ENCODE peak calls at places on chromosomes 4 and X, in seven cellular contexts. One of them, this sample, is unnamed.

GRCh38 chrX:34197946-34198345 is 65.8 kb upstream of the FAM47A start:
- DNase-seq in CD8-positive, alpha-beta T cell: no peak
- DNase-seq in lower lobe of right lung: no peak
- DNase-seq in sigmoid colon: no peak
- DNase-seq in esophagus squamous epithelium: no peak
- DNase-seq in psoas muscle: no peak
- DNase-seq in fibroblast of lung: no peak
- DNase-seq in this sample: no peak

GRCh38 chrX:23936198-23936597 is 28.4 kb downstream of the CXorf58 start:
- DNase-seq in CD8-positive, alpha-beta T cell: no peak
- DNase-seq in lower lobe of right lung: no peak
- DNase-seq in sigmoid colon: no peak
- DNase-seq in esophagus squamous epithelium: no peak
- DNase-seq in psoas muscle: no peak
- DNase-seq in fibroblast of lung: no peak
- DNase-seq in this sample: no peak

GRCh38 chr4:180285796-180286195 is 1957.4 kb upstream of the TENM3 start:
- DNase-seq in CD8-positive, alpha-beta T cell: no peak
- DNase-seq in lower lobe of right lung: no peak
- DNase-seq in sigmoid colon: no peak
- DNase-seq in esophagus squamous epithelium: no peak
- DNase-seq in psoas muscle: no peak
- DNase-seq in fibroblast of lung: no peak
- DNase-seq in this sample: no peak

GRCh38 chr4:169963998-169964397 is 62.2 kb downstream of the MFAP3L start:
- DNase-seq in CD8-positive, alpha-beta T cell: no peak
- DNase-seq in lower lobe of right lung: no peak
- DNase-seq in sigmoid colon: no peak
- DNase-seq in esophagus squamous epithelium: no peak
- DNase-seq in psoas muscle: no peak
- DNase-seq in fibroblast of lung: peak; percentile 32
- DNase-seq in this sample: peak; percentile 37

GRCh38 chr4:84436812-84437211 is 62.3 kb downstream of the NKX6-1 start:
- DNase-seq in CD8-positive, alpha-beta T cell: no peak
- DNase-seq in lower lobe of right lung: no peak
- DNase-seq in sigmoid colon: no peak
- DNase-seq in esophagus squamous epithelium: no peak
- DNase-seq in psoas muscle: no peak
- DNase-seq in fibroblast of lung: no peak
- DNase-seq in this sample: no peak

GRCh38 chrX:85111347-85111746 is 107.7 kb downstream of the APOOL start:
- DNase-seq in CD8-positive, alpha-beta T cell: no peak
- DNase-seq in lower lobe of right lung: no peak
- DNase-seq in sigmoid colon: no peak
- DNase-seq in esophagus squamous epithelium: no peak
- DNase-seq in psoas muscle: no peak
- DNase-seq in fibroblast of lung: no peak
- DNase-seq in this sample: peak; percentile 65

GRCh38 chr4:111934294-111934693 is 211.0 kb upstream of the FAM241A start:
- DNase-seq in CD8-positive, alpha-beta T cell: no peak
- DNase-seq in lower lobe of right lung: no peak
- DNase-seq in sigmoid colon: no peak
- DNase-seq in esophagus squamous epithelium: no peak
- DNase-seq in psoas muscle: no peak
- DNase-seq in fibroblast of lung: no peak
- DNase-seq in this sample: no peak

GRCh38 chr4:106690487-106690886 is 321.9 kb upstream of the GIMD1 start:
- DNase-seq in CD8-positive, alpha-beta T cell: no peak
- DNase-seq in lower lobe of right lung: no peak
- DNase-seq in sigmoid colon: no peak
- DNase-seq in esophagus squamous epithelium: no peak
- DNase-seq in psoas muscle: no peak
- DNase-seq in fibroblast of lung: peak; percentile 71
- DNase-seq in this sample: peak; percentile 41

GRCh38 chr4:84740071-84740470 is 157.1 kb downstream of the CDS1 start:
- DNase-seq in CD8-positive, alpha-beta T cell: no peak
- DNase-seq in lower lobe of right lung: no peak
- DNase-seq in sigmoid colon: no peak
- DNase-seq in esophagus squamous epithelium: no peak
- DNase-seq in psoas muscle: no peak
- DNase-seq in fibroblast of lung: no peak
- DNase-seq in this sample: no peak

GRCh38 chr4:87848622-87849351 is 16.0 kb downstream of the MEPE start:
- DNase-seq in CD8-positive, alpha-beta T cell: peak; percentile 16
- DNase-seq in lower lobe of right lung: peak; percentile 48
- DNase-seq in sigmoid colon: peak; percentile 73
- DNase-seq in esophagus squamous epithelium: no peak
- DNase-seq in psoas muscle: no peak
- DNase-seq in fibroblast of lung: peak; percentile 59
- DNase-seq in this sample: peak; percentile 79

GRCh38 chr4:158161561-158162354 is 11.1 kb downstream of the GASK1B start:
- DNase-seq in CD8-positive, alpha-beta T cell: no peak
- DNase-seq in lower lobe of right lung: no peak
- DNase-seq in sigmoid colon: peak; percentile 75
- DNase-seq in esophagus squamous epithelium: no peak
- DNase-seq in psoas muscle: no peak
- DNase-seq in fibroblast of lung: peak; percentile 98
- DNase-seq in this sample: peak; percentile 71

GRCh38 chr4:76702440-76703122 is 195.4 kb downstream of the SOWAHB start:
- DNase-seq in CD8-positive, alpha-beta T cell: no peak
- DNase-seq in lower lobe of right lung: no peak
- DNase-seq in sigmoid colon: no peak
- DNase-seq in esophagus squamous epithelium: no peak
- DNase-seq in psoas muscle: no peak
- DNase-seq in fibroblast of lung: no peak
- DNase-seq in this sample: no peak
- H3K4me1 ChIP-seq in CD8-positive, alpha-beta T cell: no peaks in the 10 kb centered on the region
- H3K4me1 ChIP-seq in lower lobe of right lung: peaks cover 29% of the 10 kb centered on the region
- H3K4me1 ChIP-seq in sigmoid colon: peaks cover 60% of the 10 kb centered on the region
- H3K4me1 ChIP-seq in esophagus squamous epithelium: peaks cover 28% of the 10 kb centered on the region
- H3K4me1 ChIP-seq in psoas muscle: no peaks in the 10 kb centered on the region
- H3K4me1 ChIP-seq in fibroblast of lung: peaks cover 17% of the 10 kb centered on the region
- H3K4me1 ChIP-seq in this sample: peaks cover 15% of the 10 kb centered on the region

GRCh38 chr4:6415306-6415705 is 57.1 kb downstream of the PPP2R2C start:
- DNase-seq in CD8-positive, alpha-beta T cell: no peak
- DNase-seq in lower lobe of right lung: no peak
- DNase-seq in sigmoid colon: no peak
- DNase-seq in esophagus squamous epithelium: no peak
- DNase-seq in psoas muscle: no peak
- DNase-seq in fibroblast of lung: no peak
- DNase-seq in this sample: no peak

GRCh38 chr4:6414578-6414977 is 57.8 kb downstream of the PPP2R2C start:
- DNase-seq in CD8-positive, alpha-beta T cell: no peak
- DNase-seq in lower lobe of right lung: no peak
- DNase-seq in sigmoid colon: no peak
- DNase-seq in esophagus squamous epithelium: no peak
- DNase-seq in psoas muscle: no peak
- DNase-seq in fibroblast of lung: no peak
- DNase-seq in this sample: no peak

GRCh38 chr4:6417516-6417915 is 54.9 kb downstream of the PPP2R2C start:
- DNase-seq in CD8-positive, alpha-beta T cell: no peak
- DNase-seq in lower lobe of right lung: no peak
- DNase-seq in sigmoid colon: no peak
- DNase-seq in esophagus squamous epithelium: no peak
- DNase-seq in psoas muscle: no peak
- DNase-seq in fibroblast of lung: no peak
- DNase-seq in this sample: no peak

GRCh38 chr4:6418193-6418755 is 54.1 kb downstream of the PPP2R2C start:
- DNase-seq in CD8-positive, alpha-beta T cell: no peak
- DNase-seq in lower lobe of right lung: no peak
- DNase-seq in sigmoid colon: no peak
- DNase-seq in esophagus squamous epithelium: no peak
- DNase-seq in psoas muscle: no peak
- DNase-seq in fibroblast of lung: no peak
- DNase-seq in this sample: no peak

DNA sequence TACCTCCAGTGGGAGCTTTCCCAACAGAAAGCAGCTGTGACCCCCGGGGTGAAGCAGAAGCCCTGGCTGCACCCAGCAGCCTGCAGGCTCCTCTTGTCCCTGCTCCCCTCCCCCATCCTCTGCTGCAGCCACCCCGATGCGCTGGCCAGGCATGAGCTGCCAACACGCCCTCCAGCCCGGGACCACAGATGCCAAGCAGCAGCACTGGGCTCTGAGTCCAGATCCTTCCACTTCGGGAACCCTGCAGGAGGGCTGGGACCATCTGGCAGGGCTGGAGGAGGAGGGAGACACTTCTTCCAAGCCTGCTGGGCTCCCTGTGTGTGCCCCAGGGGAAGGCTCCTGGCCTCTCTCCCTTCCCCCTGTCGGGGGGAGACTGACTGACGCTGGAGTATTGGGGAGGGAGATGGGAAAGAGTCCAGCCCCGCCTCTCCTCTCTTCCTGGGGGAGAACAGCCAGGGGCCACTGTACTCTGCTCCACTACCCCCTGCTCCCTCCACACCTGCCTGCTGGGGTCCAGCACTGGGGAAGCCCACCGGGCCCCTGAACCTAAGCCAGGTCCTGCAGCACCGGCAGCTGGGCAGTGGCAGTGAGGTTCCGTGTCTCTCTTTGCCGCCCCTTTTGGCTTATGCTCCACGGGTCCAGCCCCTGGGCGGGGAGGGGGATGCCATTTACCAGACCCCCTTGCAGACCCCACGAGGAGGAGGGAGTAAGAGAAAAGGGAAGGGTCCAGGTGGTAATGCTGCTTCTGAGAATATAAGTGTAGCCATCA is 55.7 kb downstream of the PPP2R2C start:
- DNase-seq in CD8-positive, alpha-beta T cell: no peak
- DNase-seq in lower lobe of right lung: no peak
- DNase-seq in sigmoid colon: no peak
- DNase-seq in esophagus squamous epithelium: no peak
- DNase-seq in psoas muscle: no peak
- DNase-seq in fibroblast of lung: no peak
- DNase-seq in this sample: no peak
- H3K27me3 ChIP-seq in CD8-positive, alpha-beta T cell: no peaks in the 10 kb centered on the region
- H3K27me3 ChIP-seq in lower lobe of right lung: peaks cover 16% of the 10 kb centered on the region
- H3K27me3 ChIP-seq in sigmoid colon: peaks cover 23% of the 10 kb centered on the region
- H3K27me3 ChIP-seq in esophagus squamous epithelium: peaks cover 26% of the 10 kb centered on the region
- H3K27me3 ChIP-seq in psoas muscle: no peaks in the 10 kb centered on the region
- H3K27me3 ChIP-seq in fibroblast of lung: no peaks in the 10 kb centered on the region
- H3K27me3 ChIP-seq in this sample: peaks cover 41% of the 10 kb centered on the region

DNA sequence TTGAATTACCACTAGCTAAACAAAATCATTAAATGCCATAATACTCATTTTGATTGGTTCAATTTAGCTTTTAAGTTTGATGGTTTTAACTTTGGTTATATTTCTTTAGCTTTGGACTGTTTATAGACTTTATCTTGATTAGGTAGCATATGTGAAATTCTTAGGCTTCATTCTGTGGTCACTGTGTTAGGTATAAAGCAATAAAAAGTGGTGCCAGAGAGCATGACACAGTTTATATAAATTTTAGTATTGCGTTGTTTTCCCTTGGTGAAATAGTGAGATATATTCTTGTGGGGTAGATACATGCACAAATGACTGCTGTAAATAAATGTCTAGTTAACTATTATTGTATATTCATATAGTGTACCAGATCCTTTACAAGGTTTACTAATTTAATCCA is 474.2 kb upstream of the GRID2 start:
- DNase-seq in CD8-positive, alpha-beta T cell: no peak
- DNase-seq in lower lobe of right lung: no peak
- DNase-seq in sigmoid colon: no peak
- DNase-seq in esophagus squamous epithelium: no peak
- DNase-seq in psoas muscle: no peak
- DNase-seq in fibroblast of lung: peak; percentile 32
- DNase-seq in this sample: peak; percentile 30
- H3K9me3 ChIP-seq in CD8-positive, alpha-beta T cell: no peaks in the 10 kb centered on the region
- H3K9me3 ChIP-seq in lower lobe of right lung: peaks cover 25% of the 10 kb centered on the region
- H3K9me3 ChIP-seq in sigmoid colon: peaks cover 13% of the 10 kb centered on the region
- H3K9me3 ChIP-seq in esophagus squamous epithelium: peaks cover 10% of the 10 kb centered on the region
- H3K9me3 ChIP-seq in psoas muscle: peaks cover 11% of the 10 kb centered on the region
- H3K9me3 ChIP-seq in fibroblast of lung: no peaks in the 10 kb centered on the region
- H3K9me3 ChIP-seq in this sample: peaks cover 52% of the 10 kb centered on the region

GRCh38 chr4:76987685-76988084 is 38.1 kb downstream of the SEPTIN11 start:
- DNase-seq in CD8-positive, alpha-beta T cell: no peak
- DNase-seq in lower lobe of right lung: no peak
- DNase-seq in sigmoid colon: no peak
- DNase-seq in esophagus squamous epithelium: no peak
- DNase-seq in psoas muscle: no peak
- DNase-seq in fibroblast of lung: no peak
- DNase-seq in this sample: no peak
- H3K4me1 ChIP-seq in CD8-positive, alpha-beta T cell: peaks cover 67% of the 10 kb centered on the region
- H3K4me1 ChIP-seq in lower lobe of right lung: peaks cover 78% of the 10 kb centered on the region
- H3K4me1 ChIP-seq in sigmoid colon: peaks cover 21% of the 10 kb centered on the region
- H3K4me1 ChIP-seq in esophagus squamous epithelium: peaks cover 66% of the 10 kb centered on the region
- H3K4me1 ChIP-seq in psoas muscle: peaks cover 42% of the 10 kb centered on the region
- H3K4me1 ChIP-seq in fibroblast of lung: peaks cover 52% of the 10 kb centered on the region
- H3K4me1 ChIP-seq in this sample: peaks cover 81% of the 10 kb centered on the region

GRCh38 chrX:25527596-25527995 is 511.8 kb upstream of the ARX start:
- DNase-seq in CD8-positive, alpha-beta T cell: no peak
- DNase-seq in lower lobe of right lung: no peak
- DNase-seq in sigmoid colon: no peak
- DNase-seq in esophagus squamous epithelium: no peak
- DNase-seq in psoas muscle: no peak
- DNase-seq in fibroblast of lung: no peak
- DNase-seq in this sample: no peak
- H3K27me3 ChIP-seq in CD8-positive, alpha-beta T cell: no peaks in the 10 kb centered on the region
- H3K27me3 ChIP-seq in lower lobe of right lung: no peaks in the 10 kb centered on the region
- H3K27me3 ChIP-seq in sigmoid colon: no peaks in the 10 kb centered on the region
- H3K27me3 ChIP-seq in esophagus squamous epithelium: no peaks in the 10 kb centered on the region
- H3K27me3 ChIP-seq in psoas muscle: no peaks in the 10 kb centered on the region
- H3K27me3 ChIP-seq in fibroblast of lung: no peaks in the 10 kb centered on the region
- H3K27me3 ChIP-seq in this sample: peaks cover 6% of the 10 kb centered on the region

GRCh38 chr4:82380344-82380743 is 6.6 kb upstream of the HNRNPD start:
- DNase-seq in CD8-positive, alpha-beta T cell: no peak
- DNase-seq in lower lobe of right lung: no peak
- DNase-seq in sigmoid colon: no peak
- DNase-seq in esophagus squamous epithelium: no peak
- DNase-seq in psoas muscle: peak; percentile 75
- DNase-seq in fibroblast of lung: no peak
- DNase-seq in this sample: no peak
- H3K9me3 ChIP-seq in CD8-positive, alpha-beta T cell: no peaks in the 10 kb centered on the region
- H3K9me3 ChIP-seq in lower lobe of right lung: no peaks in the 10 kb centered on the region
- H3K9me3 ChIP-seq in sigmoid colon: no peaks in the 10 kb centered on the region
- H3K9me3 ChIP-seq in esophagus squamous epithelium: no peaks in the 10 kb centered on the region
- H3K9me3 ChIP-seq in psoas muscle: no peaks in the 10 kb centered on the region
- H3K9me3 ChIP-seq in fibroblast of lung: no peaks in the 10 kb centered on the region
- H3K9me3 ChIP-seq in this sample: no peaks in the 10 kb centered on the region

This sample was measured in adipocyte.